ENCODE peak calls at places on chromosomes 11 and 22, in four cellular contexts. One of them, this sample, is unnamed.

GRCh38 chr11:112762686-112763048 is 198.6 kb upstream of the NCAM1 start:
- DNase-seq in spleen: no peak
- DNase-seq in testis: no peak
- DNase-seq in transverse colon: no peak
- DNase-seq in this sample: no peak

GRCh38 chr22:20951932-20952380 is 15.1 kb upstream of the AIFM3 start:
- DNase-seq in testis: no peak
- DNase-seq in spleen: peak; percentile 42
- DNase-seq in transverse colon: peak; percentile 45
- DNase-seq in this sample: no peak

GRCh38 chr22:30859714-30860095 is 108.9 kb downstream of the MORC2 start:
- DNase-seq in transverse colon: no peak
- DNase-seq in testis: peak; percentile 4
- DNase-seq in spleen: peak; percentile 37
- DNase-seq in this sample: no peak

GRCh38 chr11:126113963-126114362 is 51.3 kb upstream of the CDON start:
- DNase-seq in transverse colon: no peak
- DNase-seq in spleen: peak; percentile 28
- DNase-seq in testis: no peak
- DNase-seq in this sample: no peak

GRCh38 chr22:41449321-41449720 is 2.7 kb upstream of the TOB2 start:
- DNase-seq in spleen: peak; percentile 54
- DNase-seq in transverse colon: no peak
- DNase-seq in testis: no peak
- DNase-seq in this sample: no peak

GRCh38 chr11:82174610-82175009 is 559.1 kb downstream of the FAM181B start:
- DNase-seq in testis: no peak
- DNase-seq in transverse colon: no peak
- DNase-seq in spleen: no peak
- DNase-seq in this sample: no peak

GRCh38 chr11:104783241-104783640 is 115.0 kb downstream of the CASP12 start:
- DNase-seq in testis: no peak
- DNase-seq in transverse colon: no peak
- DNase-seq in spleen: no peak
- DNase-seq in this sample: no peak

GRCh38 chr22:31241936-31242335 is 29.8 kb downstream of the LIMK2 start:
- DNase-seq in spleen: no peak
- DNase-seq in transverse colon: no peak
- DNase-seq in testis: no peak
- DNase-seq in this sample: no peak

GRCh38 chr22:41596776-41597634 is 7.4 kb upstream of the PMM1 start:
- DNase-seq in testis: peak; percentile 75
- DNase-seq in spleen: peak; percentile 79
- DNase-seq in transverse colon: peak; percentile 70
- DNase-seq in this sample: peak; percentile 57

GRCh38 chr22:31044262-31044861 is 36.8 kb upstream of the SMTN start:
- DNase-seq in transverse colon: peak; percentile 61
- DNase-seq in testis: peak; percentile 79
- DNase-seq in spleen: no peak
- DNase-seq in this sample: no peak

DNA sequence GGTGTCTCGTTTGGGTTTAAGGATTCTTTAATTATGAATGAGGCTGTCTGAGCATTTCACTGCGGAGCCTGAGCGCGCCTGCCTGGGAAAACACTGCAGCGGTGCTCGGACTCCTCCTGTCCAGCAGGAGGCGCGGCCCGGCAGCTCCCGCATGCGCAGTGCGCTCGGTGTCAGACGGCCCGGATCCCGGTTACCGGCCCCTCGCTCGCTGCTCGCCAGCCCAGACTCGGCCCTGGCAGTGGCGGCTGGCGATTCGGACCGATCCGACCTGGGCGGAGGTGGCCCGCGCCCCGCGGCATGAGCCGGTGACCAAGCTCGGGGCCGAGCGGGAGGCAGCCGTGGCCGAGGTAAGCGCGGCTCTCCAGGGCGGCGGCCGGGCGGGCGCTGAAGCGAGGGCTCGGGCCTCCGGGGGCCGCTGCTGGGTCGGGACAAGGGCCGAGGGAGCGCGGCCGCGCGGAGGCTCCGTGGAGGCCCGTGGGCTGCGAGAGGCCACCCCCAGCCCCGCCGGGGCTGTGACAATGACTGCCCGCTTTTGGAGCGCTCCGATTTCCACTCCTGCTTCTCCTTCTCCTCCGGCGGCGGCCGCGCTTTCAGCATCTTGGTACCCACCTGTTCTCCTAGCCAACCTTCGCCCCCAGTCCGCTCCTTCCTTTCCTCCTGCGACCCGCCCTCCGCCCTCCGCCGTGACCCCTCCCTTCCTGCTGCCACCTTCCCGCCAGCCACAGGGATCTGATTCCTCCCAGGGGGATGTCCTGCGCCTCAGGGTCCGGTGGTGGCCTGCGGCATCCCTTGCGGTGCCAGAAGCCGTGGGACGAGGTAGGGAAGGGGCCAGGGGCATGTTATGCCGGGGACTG is at the start of gene EXT2:
- DNase-seq in transverse colon: peak; percentile 91
- DNase-seq in testis: peak; percentile 91
- DNase-seq in spleen: peak; percentile 98
- DNase-seq in this sample: peak; percentile 96
- TF ChIP-seq POLR2A in transverse colon: peak; percentile 54
- TF ChIP-seq POLR2A in testis: no peak
- TF ChIP-seq POLR2A in spleen: no peak
- TF ChIP-seq POLR2A in this sample: peak; percentile 88

DNA sequence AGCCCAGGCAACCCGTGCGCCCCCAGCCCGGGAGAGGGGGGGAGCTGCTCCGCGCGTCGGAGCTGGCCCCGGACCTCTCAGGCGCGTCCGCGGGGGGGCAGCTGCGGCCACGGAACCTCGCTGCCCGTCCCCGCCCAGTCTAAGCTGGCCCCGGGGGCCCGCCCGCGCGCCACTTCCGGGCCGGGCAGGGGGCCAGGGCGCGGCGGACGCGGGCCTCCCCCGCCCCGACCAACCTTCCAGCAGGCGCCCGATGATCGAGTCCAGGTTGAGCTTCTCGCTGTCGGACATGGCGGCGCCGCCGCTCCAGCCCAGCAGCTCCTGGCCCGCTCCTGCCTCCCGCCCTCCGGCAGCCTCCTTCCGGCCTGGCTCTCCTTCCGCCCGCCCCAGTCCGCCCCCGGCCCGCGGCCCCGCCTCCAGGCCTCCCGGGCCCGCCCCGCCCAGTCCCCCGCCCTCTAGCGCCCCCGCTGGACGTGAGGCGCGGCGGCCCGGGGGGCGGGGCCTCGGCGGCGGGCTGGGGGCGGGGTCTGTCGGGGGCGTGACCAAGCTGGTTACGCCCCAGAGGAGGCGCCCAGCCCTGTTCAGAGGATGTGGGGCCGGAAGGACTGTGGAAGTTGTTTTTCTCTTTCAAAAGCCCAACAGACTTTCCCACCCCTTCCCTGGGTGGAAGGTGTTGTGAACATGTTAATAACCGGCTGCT is at the start of gene PPP1CA:
- DNase-seq in transverse colon: peak; percentile 93
- DNase-seq in testis: peak; percentile 92
- DNase-seq in spleen: peak; percentile 98
- DNase-seq in this sample: peak; percentile 95
- TF ChIP-seq POLR2A in transverse colon: peak; percentile 79
- TF ChIP-seq POLR2A in testis: no peak
- TF ChIP-seq POLR2A in spleen: peak; percentile 77
- TF ChIP-seq POLR2A in this sample: peak; percentile 88

DNA sequence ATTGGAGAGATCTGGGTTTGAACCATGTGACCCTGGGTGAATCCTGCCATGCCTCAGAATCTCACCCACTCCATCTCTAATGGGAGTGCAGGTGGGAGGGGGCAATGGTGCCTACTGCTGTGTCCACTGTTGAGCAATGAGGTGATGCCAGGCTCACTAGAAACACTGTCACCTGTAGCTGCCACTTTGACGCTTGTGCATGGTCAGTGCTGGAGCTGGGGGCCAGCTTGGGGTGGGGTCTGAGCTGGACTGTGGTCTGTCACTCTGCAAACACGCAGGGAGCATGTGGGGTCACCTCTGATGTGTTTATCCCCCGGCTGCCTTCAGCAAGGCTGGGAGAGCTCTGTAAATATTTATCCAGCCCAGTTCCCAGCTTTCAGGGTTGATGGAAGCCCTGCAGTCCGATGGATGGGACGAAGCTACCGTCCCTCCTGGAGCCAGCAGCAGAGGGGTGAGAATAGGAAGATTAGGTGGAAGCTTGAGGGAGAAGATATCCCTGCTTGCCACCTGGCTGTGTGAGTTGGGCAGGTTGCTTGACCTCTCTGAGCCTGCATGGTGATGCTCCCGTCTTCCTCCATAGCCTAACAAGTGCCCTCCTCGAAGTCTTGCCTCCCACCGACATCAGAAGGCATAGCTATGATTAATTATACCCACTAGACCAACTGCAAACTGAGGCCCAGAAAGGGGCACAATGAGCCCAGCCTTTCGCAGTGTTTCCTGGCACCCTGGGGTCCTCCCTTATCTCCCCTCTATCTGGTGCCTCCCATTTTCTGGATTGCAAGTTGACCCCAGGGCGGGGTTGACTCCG is 1.7 kb downstream of the MMP11 start:
- DNase-seq in testis: no peak
- DNase-seq in spleen: no peak
- DNase-seq in transverse colon: no peak
- DNase-seq in this sample: no peak
- TF ChIP-seq POLR2A in testis: no peak
- TF ChIP-seq POLR2A in spleen: no peak
- TF ChIP-seq POLR2A in transverse colon: no peak
- TF ChIP-seq POLR2A in this sample: no peak

GRCh38 chr11:67288198-67288451 is 978 bp upstream of the ANKRD13D start:
- DNase-seq in spleen: no peak
- DNase-seq in transverse colon: no peak
- DNase-seq in testis: no peak
- DNase-seq in this sample: no peak

GRCh38 chr11:67289226-67289650 is at the start of gene ANKRD13D:
- DNase-seq in testis: no peak
- DNase-seq in spleen: peak; percentile 94
- DNase-seq in transverse colon: no peak
- DNase-seq in this sample: peak; percentile 65

GRCh38 chr11:67289651-67290479 is 762 bp downstream of the ANKRD13D start:
- DNase-seq in spleen: peak; percentile 93
- DNase-seq in transverse colon: no peak
- DNase-seq in testis: no peak
- DNase-seq in this sample: peak; percentile 53

GRCh38 chr11:67287355-67288197 is 1.5 kb upstream of the ANKRD13D start:
- DNase-seq in spleen: peak; percentile 86
- DNase-seq in transverse colon: no peak
- DNase-seq in testis: no peak
- DNase-seq in this sample: no peak

GRCh38 chr11:67288452-67289225 is 464 bp upstream of the ANKRD13D start:
- DNase-seq in testis: peak; percentile 89
- DNase-seq in transverse colon: peak; percentile 92
- DNase-seq in spleen: peak; percentile 98
- DNase-seq in this sample: peak; percentile 93
- TF ChIP-seq POLR2A in testis: no peak
- TF ChIP-seq POLR2A in transverse colon: peak; percentile 70
- TF ChIP-seq POLR2A in spleen: peak; percentile 29
- TF ChIP-seq POLR2A in this sample: peak; percentile 92

GRCh38 chr11:831132-831864 is 1.5 kb upstream of the CD151 start:
- DNase-seq in spleen: no peak
- DNase-seq in testis: no peak
- DNase-seq in transverse colon: no peak
- DNase-seq in this sample: peak; percentile 97

GRCh38 chr11:828501-829115 is 889 bp downstream of the CRACR2B start:
- DNase-seq in testis: no peak
- DNase-seq in spleen: no peak
- DNase-seq in transverse colon: no peak
- DNase-seq in this sample: no peak

GRCh38 chr11:829116-829945 is 1.6 kb downstream of the CRACR2B start:
- DNase-seq in spleen: peak; percentile 90
- DNase-seq in testis: no peak
- DNase-seq in transverse colon: peak; percentile 58
- DNase-seq in this sample: no peak

GRCh38 chr11:830295-831131 is 2.2 kb upstream of the CD151 start:
- DNase-seq in testis: peak; percentile 84
- DNase-seq in spleen: peak; percentile 93
- DNase-seq in transverse colon: peak; percentile 84
- DNase-seq in this sample: no peak

DNA sequence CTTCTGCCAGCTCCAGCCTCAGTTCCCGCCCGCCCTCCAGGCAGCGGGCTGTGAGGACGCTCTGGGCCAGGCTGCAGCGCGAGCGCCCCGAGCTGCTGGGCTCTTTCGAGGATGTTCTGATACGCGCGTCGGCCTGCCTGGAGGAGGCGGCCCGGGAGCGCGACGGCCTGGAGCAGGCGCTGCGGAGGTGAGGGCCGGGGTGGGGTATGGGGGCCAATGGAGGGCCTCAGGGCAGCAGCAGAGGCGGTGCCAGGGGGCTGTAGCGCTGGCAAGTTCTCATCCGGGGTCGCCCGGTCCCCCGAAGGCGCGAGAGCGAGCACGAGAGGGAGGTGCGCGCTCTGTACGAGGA is 2.2 kb downstream of the CRACR2B start:
- DNase-seq in testis: no peak
- DNase-seq in spleen: no peak
- DNase-seq in transverse colon: no peak
- DNase-seq in this sample: no peak
- TF ChIP-seq POLR2A in testis: no peak
- TF ChIP-seq POLR2A in spleen: no peak
- TF ChIP-seq POLR2A in transverse colon: no peak
- TF ChIP-seq POLR2A in this sample: no peak

DNA sequence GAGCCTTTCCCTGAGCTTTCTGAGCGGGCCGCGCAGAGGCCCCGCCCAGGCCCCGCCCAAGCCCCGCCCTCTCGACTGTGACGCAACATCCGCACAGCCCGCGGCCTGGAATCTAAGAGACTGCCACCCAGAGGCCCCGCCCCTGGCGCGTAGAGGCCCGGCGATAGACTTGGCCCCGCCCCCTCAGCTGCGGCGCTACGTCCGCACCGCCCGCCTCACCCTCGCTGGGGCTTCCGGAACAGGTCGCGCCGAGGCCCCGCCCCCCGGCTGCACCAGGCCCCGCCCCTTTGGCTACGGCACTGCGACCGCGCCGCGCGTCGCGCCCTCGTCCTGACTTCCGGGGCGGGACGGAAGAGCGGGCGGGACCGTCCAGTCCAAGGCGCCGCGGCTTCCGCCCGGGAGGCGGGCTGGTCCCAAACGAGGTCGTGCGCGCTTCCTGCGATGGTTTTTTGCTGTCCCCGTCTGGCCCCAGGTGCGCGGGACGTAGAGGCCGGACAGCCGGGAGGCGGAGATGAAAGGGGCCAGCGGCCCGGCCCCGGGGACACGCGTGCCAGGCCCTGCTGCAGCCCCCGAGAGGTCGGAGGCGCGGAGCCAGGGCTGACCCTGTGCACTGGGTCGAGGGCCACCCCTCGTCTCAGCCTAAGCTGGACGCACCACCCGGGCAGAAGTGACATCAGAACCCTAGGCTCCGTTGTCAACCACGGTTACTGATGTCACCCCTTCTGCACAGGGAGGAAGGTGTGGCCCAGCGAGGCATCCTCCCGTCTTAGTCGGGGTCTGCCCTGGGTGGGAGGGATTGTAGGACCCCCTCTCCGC is 59.0 kb upstream of the WNT7B start:
- DNase-seq in spleen: peak; percentile 100
- DNase-seq in testis: peak; percentile 100
- DNase-seq in transverse colon: peak; percentile 100
- DNase-seq in this sample: peak; percentile 90
- TF ChIP-seq POLR2A in spleen: peak; percentile 93
- TF ChIP-seq POLR2A in testis: peak; percentile 91
- TF ChIP-seq POLR2A in transverse colon: peak; percentile 97
- TF ChIP-seq POLR2A in this sample: peak; percentile 67

GRCh38 chr11:77637345-77638165 is at the start of gene CLNS1A:
- DNase-seq in transverse colon: peak; percentile 87
- DNase-seq in testis: peak; percentile 95
- DNase-seq in spleen: peak; percentile 94
- DNase-seq in this sample: peak; percentile 72
- TF ChIP-seq POLR2A in transverse colon: peak; percentile 80
- TF ChIP-seq POLR2A in testis: no peak
- TF ChIP-seq POLR2A in spleen: no peak
- TF ChIP-seq POLR2A in this sample: peak; percentile 88

GRCh38 chr11:7525424-7525823 is 11.6 kb downstream of the PPFIBP2 start:
- DNase-seq in spleen: no peak
- DNase-seq in transverse colon: no peak
- DNase-seq in testis: no peak
- DNase-seq in this sample: no peak
- TF ChIP-seq POLR2A in spleen: no peak
- TF ChIP-seq POLR2A in transverse colon: no peak
- TF ChIP-seq POLR2A in testis: no peak
- TF ChIP-seq POLR2A in this sample: no peak

This sample was measured in H54.